ENCODE peak calls at places on chromosomes 11 and 22, in six cellular contexts. N is central memory CD8-positive, alpha-beta T cell; G is stimulated activated CD4-positive, alpha-beta T cell treated with anti-CD3 and anti-CD28 coated beads, Interleukin-2, amount 100 ng/mL, for 24 hours; U is AG08395; F is activated CD8-positive, alpha-beta memory T cell treated with anti-CD3 and anti-CD28 coated beads, Interleukin-2, amount 10 ng/mL, durations not matched to agents 7 days and 5 days; D is NCI-H1092 treated with DMSO at 0.1 percent for 48 hours. I is an unnamed sample.

GRCh38 chr11:115489466-115489865 is 14.7 kb downstream of the CADM1 start:
- DNase-seq in N (no peak), G (no peak), U (no peak), F (no peak), D (no peak), I (no peak)

GRCh38 chr11:31974737-31975136 is 116.1 kb upstream of the RCN1 start:
- DNase-seq in N (no peak), G (no peak), U (peak; percentile 69), F (no peak), D (no peak), I (peak; percentile 80)

GRCh38 chr11:113137735-113138529 is 176.5 kb upstream of the TTC12 start:
- DNase-seq in N (no peak), G (no peak), U (no peak), F (no peak), D (peak; percentile 61), I (no peak)

GRCh38 chr11:28838741-28839140 is 730.6 kb downstream of the METTL15 start:
- DNase-seq in N (no peak), G (no peak), U (peak; percentile 2), F (no peak), D (no peak), I (peak; percentile 25)

GRCh38 chr22:46800102-46800857 is 37.8 kb downstream of the TBC1D22A start:
- DNase-seq in N (no peak), G (no peak), U (no peak), F (no peak), D (no peak), I (no peak)

GRCh38 chr11:29305456-29306232 is 711.2 kb downstream of the KCNA4 start:
- DNase-seq in N (no peak), G (no peak), U (no peak), F (no peak), D (no peak), I (no peak)

GRCh38 chr11:125156346-125156745 is 8.2 kb upstream of the PKNOX2 start:
- DNase-seq in N (no peak), G (no peak), U (no peak), F (no peak), D (no peak), I (no peak)

GRCh38 chr11:69429716-69430491 is 51.6 kb upstream of the LINC01488 start:
- DNase-seq in N (no peak), G (no peak), U (no peak), F (no peak), D (no peak), I (no peak)

GRCh38 chr11:75334976-75335375 is 16.5 kb downstream of the ARRB1 start:
- DNase-seq in N (no peak), G (no peak), U (no peak), F (no peak), D (no peak), I (peak; percentile 44)

GRCh38 chr11:111944139-111944538 is 7.0 kb downstream of the DIXDC1 start:
- DNase-seq in N (no peak), G (no peak), U (peak; percentile 67), F (no peak), D (no peak), I (peak; percentile 88)

GRCh38 chr11:62591448-62592215 is at the start of gene TUT1:
- DNase-seq in N (peak; percentile 89), G (peak; percentile 94), U (peak; percentile 95), F (peak; percentile 99), D (peak; percentile 100), I (peak; percentile 98)

I was measured in foreskin fibroblast.